ENCODE peak calls at places on chromosomes 5 and 9, in ten cellular contexts. O, E, V, C, L, U, Z, M, X and T are unnamed samples. For H3K4me1, the result is how much of the 10 kb centered on the place peaks cover.

GRCh38 chr9:100598641-100599145 is 20.8 kb downstream of the CAVIN4 start:
- DNase-seq in U (peak), C (peak), L (peak), M (peak), X (peak), V (peak), O (peak), Z (peak), E (peak), T (peak)

GRCh38 chr5:176825234-176825633 is 14.9 kb downstream of the UNC5A start:
- DNase-seq in X (no peak), C (no peak), Z (no peak), U (no peak), L (no peak), E (no peak), V (no peak), M (no peak), O (no peak), T (no peak)

GRCh38 chr9:136156216-136157120 is 37.8 kb upstream of the TMEM250 start:
- DNase-seq in X (no peak), E (no peak), Z (no peak), U (no peak), V (no peak), O (no peak), M (no peak), C (no peak), L (no peak), T (no peak)

GRCh38 chr5:1725641-1726468 is 73.8 kb downstream of the MRPL36 start:
- DNase-seq in Z (peak), M (no peak), O (no peak), C (no peak), X (no peak), U (peak), V (no peak), E (no peak), L (no peak), T (peak)

GRCh38 chr9:93028448-93029006 is 30.0 kb upstream of the SUSD3 start:
- DNase-seq in V (no peak), U (no peak), E (no peak), X (no peak), Z (no peak), C (no peak), M (no peak), O (no peak), L (no peak), T (no peak)

GRCh38 chr5:132099073-132099748 is 25.6 kb downstream of the CSF2 start:
- DNase-seq in O (no peak), Z (no peak), U (no peak), E (no peak), L (no peak), C (no peak), M (no peak), X (no peak), V (no peak), T (no peak)

GRCh38 chr5:1161108-1161831 is 40.1 kb upstream of the SLC6A19 start:
- DNase-seq in O (no peak), U (peak), V (no peak), M (no peak), L (no peak), C (no peak), E (peak), Z (no peak), X (no peak), T (peak)

GRCh38 chr9:99607852-99608448 is 213.7 kb upstream of the NR4A3 start:
- DNase-seq in U (no peak), C (no peak), L (no peak), E (no peak), X (no peak), O (no peak), M (no peak), V (no peak), Z (no peak), T (no peak)

GRCh38 chr5:14217587-14217986 is 74.4 kb downstream of the TRIO start:
- DNase-seq in X (no peak), C (no peak), Z (no peak), O (no peak), M (no peak), E (no peak), L (no peak), U (no peak), V (no peak), T (no peak)

GRCh38 chr9:18385676-18386075 is 88.3 kb upstream of the ADAMTSL1 start:
- DNase-seq in O (no peak), X (no peak), C (no peak), Z (no peak), U (no peak), M (peak), V (no peak), L (no peak), E (no peak), T (no peak)

GRCh38 chr5:124310453-124310852 is 436.0 kb downstream of the ZNF608 start:
- DNase-seq in C (no peak), L (no peak), X (no peak), M (no peak), V (no peak), U (no peak), O (no peak), E (no peak), Z (no peak), T (no peak)

GRCh38 chr5:78050888-78051287 is 243.6 kb downstream of the AP3B1 start:
- DNase-seq in E (no peak), Z (no peak), V (no peak), L (no peak), U (no peak), X (no peak), C (no peak), M (peak), O (no peak), T (no peak)

GRCh38 chr9:96015876-96016686 is 140.6 kb downstream of the ERCC6L2 start:
- DNase-seq in L (no peak), Z (no peak), M (peak), E (no peak), X (no peak), V (no peak), O (no peak), C (no peak), U (no peak), T (no peak)

GRCh38 chr5:100827481-100827889 is 75.6 kb downstream of the ST8SIA4 start:
- DNase-seq in O (peak), L (no peak), C (no peak), U (no peak), M (no peak), Z (no peak), X (no peak), V (no peak), E (no peak), T (no peak)

GRCh38 chr5:68225188-68225910 is 9.8 kb downstream of the PIK3R1 start:
- DNase-seq in C (no peak), V (peak), M (peak), U (peak), Z (peak), X (peak), E (peak), O (no peak), L (peak), T (peak)

GRCh38 chr5:111563041-111563822 is 50.9 kb upstream of the STARD4 start:
- DNase-seq in V (no peak), U (no peak), E (no peak), O (no peak), M (peak), C (no peak), X (peak), L (no peak), Z (peak), T (no peak)

GRCh38 chr5:56475689-56476486 is 242.8 kb upstream of the ANKRD55 start:
- DNase-seq in Z (no peak), L (no peak), U (no peak), E (no peak), X (no peak), O (no peak), M (peak), C (no peak), V (no peak), T (peak)

GRCh38 chr9:91723420-91724067 is 226.5 kb downstream of the ROR2 start:
- DNase-seq in X (no peak), Z (no peak), L (no peak), M (no peak), V (no peak), U (no peak), E (no peak), C (no peak), O (no peak), T (no peak)

GRCh38 chr9:82105729-82106128 is 117.2 kb downstream of the SPATA31D1 start:
- DNase-seq in E (no peak), Z (no peak), M (no peak), L (no peak), C (no peak), U (peak), X (peak), O (no peak), V (no peak), T (no peak)

GRCh38 chr9:120191141-120191540 is 388.8 kb downstream of the CDK5RAP2 start:
- DNase-seq in E (no peak), X (no peak), L (no peak), U (no peak), O (no peak), V (no peak), Z (no peak), M (no peak), C (no peak), T (no peak)

GRCh38 chr5:96256795-96257470 is 176.1 kb downstream of the PCSK1 start:
- DNase-seq in C (no peak), V (no peak), X (no peak), M (peak), Z (no peak), E (peak), L (peak), U (no peak), O (peak), T (no peak)

GRCh38 chr9:38068866-38069628 is at the start of gene SHB:
- DNase-seq in X (peak), L (peak), E (peak), C (peak), V (peak), O (peak), M (peak), U (peak), Z (peak), T (peak)

GRCh38 chr9:78438765-78439164 is 141.8 kb downstream of the PSAT1 start:
- DNase-seq in C (no peak), Z (no peak), M (no peak), U (no peak), E (no peak), V (no peak), O (no peak), X (no peak), L (no peak), T (no peak)

GRCh38 chr9:101369286-101369685 is 15.5 kb downstream of the BAAT start:
- DNase-seq in L (no peak), X (no peak), C (no peak), O (no peak), M (peak), V (no peak), U (no peak), Z (no peak), E (no peak), T (no peak)

GRCh38 chr5:74094096-74094778 is 468.2 kb downstream of the ARHGEF28 start:
- DNase-seq in Z (no peak), C (no peak), X (no peak), V (peak), O (no peak), L (no peak), M (no peak), U (no peak), E (no peak), T (no peak)

GRCh38 chr5:110757118-110757729 is 18.4 kb downstream of the SLC25A46 start:
- DNase-seq in U (no peak), M (peak), V (peak), Z (no peak), C (no peak), X (no peak), E (no peak), L (no peak), O (peak), T (peak)

GRCh38 chr9:105355810-105356209 is 92.0 kb upstream of the FSD1L start:
- DNase-seq in E (no peak), U (no peak), V (no peak), O (no peak), M (peak), C (no peak), X (no peak), Z (no peak), L (no peak), T (no peak)

GRCh38 chr5:178548751-178549150 is 41.4 kb downstream of the COL23A1 start:
- DNase-seq in X (no peak), C (no peak), L (no peak), V (no peak), U (no peak), O (no peak), Z (peak), E (no peak), M (no peak), T (no peak)

GRCh38 chr9:126474201-126474765 is 139.4 kb upstream of the LMX1B start:
- DNase-seq in L (no peak), U (no peak), C (no peak), V (no peak), Z (no peak), M (peak), E (no peak), X (no peak), O (no peak), T (no peak)

GRCh38 chr5:96582343-96582742 is 79.8 kb upstream of the CAST start:
- DNase-seq in Z (no peak), O (no peak), C (no peak), V (no peak), L (no peak), E (no peak), M (peak), U (no peak), X (peak), T (no peak)

GRCh38 chr9:88023001-88023400 is 48.7 kb upstream of the CDK20 start:
- DNase-seq in L (no peak), E (no peak), M (no peak), X (no peak), Z (no peak), V (no peak), U (no peak), O (no peak), C (no peak), T (no peak)

GRCh38 chr5:109853362-109853761 is 163.6 kb downstream of the MAN2A1 start:
- DNase-seq in V (no peak), M (no peak), O (no peak), C (no peak), L (no peak), U (no peak), Z (no peak), E (no peak), X (no peak), T (no peak)

GRCh38 chr5:151480859-151481258 is 33.5 kb downstream of the SLC36A1 start:
- DNase-seq in L (no peak), Z (no peak), U (no peak), E (no peak), M (peak), V (no peak), O (no peak), C (no peak), X (no peak), T (no peak)

GRCh38 chr5:142872217-142872616 is 102.0 kb downstream of the ARHGAP26 start:
- DNase-seq in Z (no peak), M (no peak), L (no peak), X (no peak), V (no peak), O (no peak), U (no peak), C (no peak), E (no peak), T (no peak)

GRCh38 chr5:142873831-142874230 is 103.7 kb downstream of the ARHGAP26 start:
- DNase-seq in E (no peak), U (no peak), M (no peak), O (no peak), C (no peak), L (no peak), X (no peak), V (no peak), Z (no peak), T (peak)

GRCh38 chr5:142871880-142872200 is 101.7 kb downstream of the ARHGAP26 start:
- DNase-seq in V (no peak), X (no peak), C (peak), L (no peak), Z (no peak), E (peak), U (no peak), M (peak), O (no peak), T (peak)

GRCh38 chr5:142871056-142871879 is 101.1 kb downstream of the ARHGAP26 start:
- DNase-seq in L (no peak), C (no peak), O (no peak), M (no peak), E (no peak), V (no peak), X (peak), Z (no peak), U (peak), T (peak)

GRCh38 chr5:142872795-142873194 is 102.6 kb downstream of the ARHGAP26 start:
- DNase-seq in U (peak), V (no peak), M (peak), X (peak), C (no peak), Z (no peak), O (no peak), E (no peak), L (no peak), T (no peak)
- H3K4me1 ChIP-seq in U (half or more), V (under half), M (under half), X (under half), C (under half), Z (under half), O (under half), E (under half), L (under half), T (under half)

GRCh38 chr5:141351591-141351990 is 1.7 kb downstream of the PCDHGB1 start:
- DNase-seq in E (no peak), M (no peak), O (no peak), C (no peak), L (no peak), U (no peak), X (no peak), V (no peak), Z (no peak), T (no peak)

GRCh38 chr5:141356950-141357349 is 2.1 kb downstream of the PCDHGA4 start:
- DNase-seq in M (no peak), X (no peak), V (no peak), U (no peak), O (no peak), L (no peak), E (no peak), Z (no peak), C (no peak), T (no peak)

GRCh38 chr5:141354900-141355469 is at the start of gene PCDHGA4:
- DNase-seq in Z (no peak), E (no peak), M (peak), V (no peak), L (no peak), U (no peak), C (no peak), O (no peak), X (no peak), T (no peak)

GRCh38 chr5:141356133-141356532 is 1.3 kb downstream of the PCDHGA4 start:
- DNase-seq in X (no peak), L (no peak), Z (no peak), U (no peak), E (no peak), C (no peak), M (no peak), O (no peak), V (no peak), T (no peak)

DNA sequence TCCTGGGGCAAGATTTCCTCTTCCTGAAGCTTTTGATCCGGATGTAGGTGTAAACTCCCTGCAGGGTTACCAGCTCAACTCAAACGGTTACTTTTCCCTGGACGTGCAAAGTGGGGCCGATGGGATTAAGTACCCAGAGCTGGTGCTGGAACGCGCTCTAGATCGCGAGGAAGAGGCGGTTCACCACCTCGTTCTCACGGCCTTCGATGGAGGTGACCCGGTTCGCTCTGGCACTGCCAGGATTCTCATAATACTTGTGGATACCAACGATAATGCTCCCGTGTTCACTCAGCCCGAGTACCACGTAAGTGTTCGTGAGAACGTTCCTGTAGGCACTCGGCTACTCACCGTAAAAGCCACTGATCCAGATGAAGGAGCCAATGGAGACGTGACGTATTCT is 820 bp downstream of the PCDHGA4 start:
- DNase-seq in V (no peak), L (no peak), C (no peak), Z (no peak), E (no peak), X (no peak), M (no peak), U (no peak), O (no peak), T (no peak)
- H3K4me3 ChIP-seq in V (no peak), L (no peak), C (no peak), Z (peak), E (peak), X (no peak), M (no peak), U (no peak), O (no peak), T (no peak)

DNA sequence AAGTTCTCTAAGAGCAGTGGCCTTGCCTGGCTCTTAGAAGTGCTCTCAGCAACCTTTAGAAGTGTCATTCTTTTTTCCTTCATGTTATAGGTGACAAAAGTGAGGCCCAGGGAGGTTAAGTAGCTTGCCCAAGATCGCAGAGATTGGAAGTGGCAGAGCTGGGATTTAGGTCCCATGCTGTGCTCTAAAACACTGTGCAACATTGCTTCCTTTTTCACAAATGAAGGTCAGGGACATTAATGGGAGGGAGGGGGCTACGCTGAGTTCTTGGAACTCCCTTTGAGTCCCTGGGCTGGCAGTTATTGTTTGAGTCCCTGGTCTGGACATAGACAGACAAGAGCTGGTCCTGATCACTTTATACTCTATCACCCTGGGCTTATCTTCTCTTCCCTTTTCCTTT is 45.3 kb downstream of the PAM start:
- DNase-seq in Z (no peak), E (no peak), L (no peak), M (no peak), V (no peak), U (no peak), C (no peak), X (no peak), O (no peak), T (no peak)
- H3K4me1 ChIP-seq in Z (under half), E (under half), L (under half), M (under half), V (under half), U (under half), C (under half), X (under half), O (under half), T (under half)

DNA sequence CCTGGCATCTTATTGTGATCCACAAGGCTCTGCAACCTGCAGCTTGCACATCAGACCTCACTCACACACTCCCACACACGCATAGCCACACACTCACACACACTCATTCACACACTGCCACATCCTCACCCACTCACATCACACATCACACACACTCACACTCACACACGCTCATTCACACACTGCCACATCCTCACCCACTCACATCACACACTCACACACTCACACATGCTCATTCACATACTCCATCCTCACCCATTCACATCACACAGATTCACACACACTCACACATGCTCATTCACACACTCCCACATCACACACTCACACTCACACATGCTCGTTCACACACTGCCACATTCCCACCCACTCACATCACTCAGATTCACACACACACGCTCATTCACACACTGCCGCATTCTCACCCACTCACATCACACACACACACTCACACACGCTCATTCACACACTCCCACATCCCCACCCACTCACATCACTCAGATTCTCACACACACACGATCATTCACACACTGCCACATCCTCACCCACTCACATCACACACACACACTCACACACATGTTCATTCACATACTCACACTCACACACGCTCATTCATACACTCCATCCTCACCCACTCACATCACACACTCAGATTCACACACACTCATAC is 47.1 kb upstream of the RXRA start:
- DNase-seq in L (no peak), C (no peak), E (no peak), O (no peak), U (no peak), M (no peak), X (no peak), V (no peak), Z (no peak), T (no peak)
- H3K4me3 ChIP-seq in L (no peak), C (no peak), E (no peak), O (no peak), U (no peak), M (no peak), X (no peak), V (no peak), Z (no peak), T (no peak)

DNA sequence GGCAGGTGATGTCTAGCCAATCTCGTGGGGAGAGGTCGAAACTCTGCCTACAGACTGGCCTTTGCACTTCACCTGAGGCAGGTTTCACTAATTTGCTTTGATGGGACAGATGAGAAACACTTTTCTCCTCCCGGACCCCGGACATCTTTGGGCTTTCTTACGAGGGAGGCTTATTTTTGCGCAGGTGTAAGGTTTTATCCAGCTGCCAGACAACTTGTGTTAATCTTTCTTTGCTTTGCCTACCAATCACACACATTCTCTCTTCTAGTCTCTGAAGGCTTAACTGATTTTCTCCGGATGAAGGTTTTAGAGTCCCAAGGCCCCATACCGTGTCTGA is 359 bp upstream of the EMB start:
- DNase-seq in C (no peak), L (no peak), Z (no peak), U (no peak), V (no peak), M (no peak), X (no peak), O (no peak), E (no peak), T (no peak)
- H3K4me1 ChIP-seq in C (under half), L (under half), Z (under half), U (under half), V (under half), M (under half), X (under half), O (under half), E (under half), T (under half)

GRCh38 chr5:141186897-141187512 is at the start of gene PCDHB9:
- DNase-seq in L (no peak), M (peak), O (no peak), X (no peak), U (no peak), E (no peak), C (no peak), Z (no peak), V (no peak), T (peak)
- H3K4me3 ChIP-seq in L (no peak), M (peak), O (no peak), X (no peak), U (no peak), E (no peak), C (no peak), Z (no peak), V (peak), T (no peak)